ENCODE peak calls at places on chromosomes 6 and 20, in six cellular contexts. S is stimulated activated effector memory CD8-positive, alpha-beta T cell treated with anti-CD3 and anti-CD28 coated beads, Interleukin-12 subunit alpha, Interleukin-12 subunit beta, amount 100 ng/mL, for 72 hours; V is NCI-H69; K is activated T-helper 1 cell treated with anti-CD3 and anti-CD28 coated beads, Interleukin-2, amount 50 U/mL, for 16 hours; J is LoVo; P is T-helper 17 cell. B is an unnamed sample.

GRCh38 chr20:6053776-6054688 is at the start of gene LRRN4:
- DNase-seq in S (no peak), V (peak; percentile 98), K (no peak), J (peak; percentile 63), P (no peak), B (peak; percentile 19)

GRCh38 chr6:186221-186965 is 105.9 kb upstream of the DUSP22 start:
- DNase-seq in S (no peak), V (no peak), K (no peak), J (no peak), P (no peak), B (no peak)

GRCh38 chr6:1639430-1639829 is 29.7 kb downstream of the FOXC1 start:
- DNase-seq in S (no peak), V (no peak), K (no peak), J (no peak), P (no peak), B (no peak)

GRCh38 chr6:126337323-126337722 is 2.6 kb upstream of the CENPW start:
- DNase-seq in S (no peak), V (no peak), K (no peak), J (no peak), P (no peak), B (no peak)

GRCh38 chr6:166492092-166492491 is 94.4 kb downstream of the RAMACL start:
- DNase-seq in S (no peak), V (no peak), K (no peak), J (no peak), P (no peak), B (no peak)

GRCh38 chr20:58721951-58722371 is 29.4 kb downstream of the NPEPL1 start:
- DNase-seq in S (no peak), V (no peak), K (no peak), J (no peak), P (no peak), B (no peak)

GRCh38 chr6:117552618-117553017 is 49.7 kb downstream of the GOPC start:
- DNase-seq in S (no peak), V (no peak), K (no peak), J (no peak), P (no peak), B (no peak)

GRCh38 chr6:125439512-125439911 is 137.7 kb upstream of the HDDC2 start:
- DNase-seq in S (no peak), V (no peak), K (no peak), J (no peak), P (no peak), B (no peak)

GRCh38 chr6:16982827-16983226 is 119.0 kb upstream of the STMND1 start:
- DNase-seq in S (no peak), V (no peak), K (no peak), J (no peak), P (no peak), B (no peak)

GRCh38 chr6:112049051-112049799 is 4.7 kb upstream of the CCN6 start:
- DNase-seq in S (no peak), V (no peak), K (no peak), J (no peak), P (no peak), B (no peak)

GRCh38 chr6:137494281-137494966 is at the start of gene OLIG3:
- DNase-seq in S (no peak), V (no peak), K (no peak), J (no peak), P (no peak), B (no peak)

GRCh38 chr6:71482742-71483141 is 194.1 kb downstream of the OGFRL1 start:
- DNase-seq in S (no peak), V (no peak), K (no peak), J (no peak), P (no peak), B (no peak)